ENCODE peak calls at places on chromosomes 12 and 14, in eight cellular contexts. U is left lung, O is foreskin fibroblast, W is IMR-90, T is epithelial cell of esophagus, Y is heart right ventricle, G is fibroblast of lung, K is cardiac fibroblast. A is an unnamed sample.

GRCh38 chr12:10068634-10069033 is 30.2 kb downstream of the CLEC1A start:
- DNase-seq in U (no peak), O (no peak), W (no peak), T (peak), Y (no peak), G (no peak), K (no peak), A (no peak)

GRCh38 chr14:105213396-105213795 is 32.3 kb upstream of the NUDT14 start:
- DNase-seq in U (no peak), O (no peak), W (no peak), T (no peak), Y (no peak), G (no peak), K (no peak), A (no peak)

GRCh38 chr14:71169861-71170260 is 262.6 kb downstream of the PCNX1 start:
- DNase-seq in U (no peak), O (no peak), W (no peak), T (no peak), Y (no peak), G (no peak), K (no peak), A (no peak)

GRCh38 chr14:34211732-34212131 is 250.3 kb downstream of the SPTSSA start:
- DNase-seq in U (no peak), O (peak), W (no peak), T (peak), Y (no peak), G (no peak), K (no peak), A (peak)

GRCh38 chr12:93245543-93245942 is 132.2 kb upstream of the NUDT4 start:
- DNase-seq in U (no peak), O (no peak), W (no peak), T (no peak), Y (no peak), G (no peak), K (no peak), A (no peak)

GRCh38 chr12:129193263-129193871 is 340.1 kb downstream of the GLT1D1 start:
- DNase-seq in U (no peak), O (peak), W (no peak), T (no peak), Y (no peak), G (no peak), K (peak), A (peak)

GRCh38 chr14:44962573-44963528 is 861 bp downstream of the TOGARAM1 start:
- DNase-seq in U (peak), O (peak), W (peak), T (peak), Y (peak), G (peak), K (peak), A (peak)

GRCh38 chr12:47346251-47347019 is 266.7 kb upstream of the AMIGO2 start:
- DNase-seq in U (no peak), O (no peak), W (no peak), T (no peak), Y (no peak), G (no peak), K (no peak), A (no peak)

GRCh38 chr14:100332797-100333196 is 9.7 kb downstream of the SLC25A47 start:
- DNase-seq in U (no peak), O (no peak), W (no peak), T (no peak), Y (no peak), G (no peak), K (no peak), A (no peak)

GRCh38 chr12:42981379-42981778 is 391.8 kb upstream of the PRICKLE1 start:
- DNase-seq in U (no peak), O (peak), W (peak), T (peak), Y (no peak), G (peak), K (peak), A (peak)

GRCh38 chr14:63949696-63950095 is 96.9 kb downstream of the SYNE2 start:
- DNase-seq in U (no peak), O (peak), W (peak), T (peak), Y (no peak), G (peak), K (peak), A (peak)

GRCh38 chr14:63952053-63952932 is 99.5 kb downstream of the SYNE2 start:
- DNase-seq in U (no peak), O (no peak), W (no peak), T (no peak), Y (no peak), G (no peak), K (no peak), A (no peak)

GRCh38 chr14:63952933-63953437 is 100.2 kb downstream of the SYNE2 start:
- DNase-seq in U (no peak), O (peak), W (peak), T (peak), Y (no peak), G (no peak), K (peak), A (peak)

GRCh38 chr14:63951025-63951424 is 98.2 kb downstream of the SYNE2 start:
- DNase-seq in U (no peak), O (no peak), W (no peak), T (no peak), Y (no peak), G (no peak), K (no peak), A (no peak)

GRCh38 chr14:63951429-63951828 is 98.6 kb downstream of the SYNE2 start:
- DNase-seq in U (no peak), O (no peak), W (no peak), T (no peak), Y (no peak), G (no peak), K (no peak), A (no peak)
- H3K4me3 ChIP-seq in U (no peak), O (no peak), W (no peak), T (no peak), Y (no peak), G (no peak), K (no peak), A (no peak)

DNA sequence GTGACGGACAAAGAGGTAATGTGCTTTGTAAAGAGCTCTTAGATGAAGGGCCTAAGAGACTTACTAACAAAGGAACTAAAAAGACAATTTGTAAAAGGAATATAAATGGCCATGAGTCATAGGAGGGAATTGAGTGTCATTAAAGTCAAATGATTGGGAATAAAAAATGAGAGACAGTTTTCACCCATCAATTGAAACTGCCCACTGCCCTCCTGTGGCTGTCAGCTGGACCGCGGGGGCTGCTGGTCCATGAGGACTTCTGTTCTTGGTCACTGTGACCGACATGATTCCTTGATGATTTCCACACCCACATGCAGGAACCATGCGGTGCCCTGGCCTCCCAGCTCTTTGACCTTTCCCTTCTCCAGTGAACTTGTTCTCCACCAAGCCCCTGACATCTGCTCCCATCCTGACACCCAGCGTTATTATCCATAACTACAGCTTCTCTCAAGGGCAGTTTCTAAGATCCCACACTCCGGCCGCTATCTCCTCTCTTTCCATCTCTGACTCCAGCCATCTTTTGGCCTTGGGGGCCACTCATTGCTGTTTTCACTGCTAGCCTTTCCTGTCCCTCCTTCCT is 48.4 kb downstream of the C12orf75 start:
- DNase-seq in U (no peak), O (peak), W (no peak), T (no peak), Y (no peak), G (peak), K (peak), A (peak)
- TF ChIP-seq CTCF in U (no peak), O (no peak), W (peak), T (peak), Y (no peak), G (peak), K (peak), A (peak)

DNA sequence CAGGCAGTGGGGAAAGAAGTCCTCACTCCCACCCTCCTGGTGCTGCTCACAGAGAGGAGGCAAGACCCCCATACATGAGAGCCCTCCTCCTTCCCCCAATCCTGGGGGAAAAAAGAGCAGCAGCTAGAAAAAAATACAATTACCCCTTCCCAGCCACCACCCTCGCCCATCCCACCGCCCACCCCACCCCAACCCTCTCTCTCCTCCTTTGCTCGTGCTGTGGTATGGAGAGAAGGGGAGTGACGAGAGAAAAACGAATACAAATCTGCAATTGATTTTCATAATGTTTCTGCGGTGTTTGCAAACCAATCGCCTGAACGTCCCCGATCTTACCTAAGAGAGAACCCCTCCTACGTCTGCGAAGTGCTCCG is 219 bp upstream of the HOXC11 start:
- DNase-seq in U (no peak), O (no peak), W (no peak), T (no peak), Y (no peak), G (no peak), K (no peak), A (no peak)
- H3K4me3 ChIP-seq in U (no peak), O (peak), W (no peak), T (no peak), Y (no peak), G (no peak), K (no peak), A (peak)

GRCh38 chr12:30882706-30883105 is 43.8 kb upstream of the TSPAN11 start:
- DNase-seq in U (no peak), O (peak), W (no peak), T (no peak), Y (no peak), G (peak), K (no peak), A (peak)

GRCh38 chr12:30878034-30878433 is 48.5 kb upstream of the TSPAN11 start:
- DNase-seq in U (no peak), O (no peak), W (no peak), T (no peak), Y (no peak), G (no peak), K (no peak), A (no peak)

GRCh38 chr12:30877110-30877875 is 49.3 kb upstream of the TSPAN11 start:
- DNase-seq in U (peak), O (no peak), W (no peak), T (peak), Y (no peak), G (no peak), K (no peak), A (no peak)

GRCh38 chr12:30880813-30881212 is 45.7 kb upstream of the TSPAN11 start:
- DNase-seq in U (no peak), O (no peak), W (no peak), T (no peak), Y (no peak), G (no peak), K (no peak), A (no peak)

GRCh38 chr12:30880061-30880460 is 46.5 kb upstream of the TSPAN11 start:
- DNase-seq in U (no peak), O (peak), W (no peak), T (no peak), Y (no peak), G (peak), K (no peak), A (no peak)
- TF ChIP-seq CTCF in U (no peak), O (no peak), W (no peak), T (no peak), Y (no peak), G (no peak), K (no peak), A (no peak)

DNA sequence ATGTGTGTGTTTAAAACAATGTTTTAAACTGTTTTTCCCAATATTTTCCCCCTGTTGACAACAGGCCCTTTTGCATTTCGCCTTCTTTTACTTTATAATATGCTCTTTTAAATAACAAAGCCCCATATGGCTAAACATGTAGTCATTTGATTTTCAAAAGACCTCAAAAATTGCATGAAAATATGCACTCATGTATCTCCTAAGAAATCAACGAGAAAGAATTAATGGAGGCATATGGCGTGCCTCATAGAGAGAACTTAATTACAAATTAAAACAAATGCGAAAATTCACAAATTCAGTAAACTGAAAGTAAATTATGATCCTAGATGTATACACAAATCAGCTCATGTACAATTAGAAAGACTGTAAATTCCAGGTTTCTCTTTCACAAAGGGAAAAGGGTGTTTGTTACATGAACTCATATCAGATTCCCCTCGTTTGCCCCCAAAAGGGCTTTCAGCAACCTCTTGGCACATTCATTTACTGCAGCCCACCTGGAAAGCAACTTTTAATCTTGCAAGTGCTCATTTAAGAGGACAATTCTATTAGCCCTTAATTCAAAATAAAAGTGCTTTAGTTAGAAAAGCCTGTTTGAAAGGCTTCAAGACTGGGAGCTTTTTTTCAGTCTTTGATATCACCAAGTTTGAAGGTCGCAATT is 202.7 kb upstream of the FOXN3 start:
- DNase-seq in U (no peak), O (no peak), W (no peak), T (no peak), Y (no peak), G (no peak), K (no peak), A (no peak)
- H3K4me3 ChIP-seq in U (peak), O (peak), W (peak), T (peak), Y (peak), G (peak), K (no peak), A (peak)

GRCh38 chr12:2639020-2639298 is 155.8 kb upstream of the FKBP4 start:
- DNase-seq in U (no peak), O (no peak), W (no peak), T (no peak), Y (no peak), G (no peak), K (no peak), A (no peak)

GRCh38 chr12:2641209-2641608 is 153.6 kb upstream of the FKBP4 start:
- DNase-seq in U (no peak), O (peak), W (peak), T (no peak), Y (peak), G (peak), K (peak), A (peak)

GRCh38 chr12:2641761-2642160 is 153.0 kb upstream of the FKBP4 start:
- DNase-seq in U (no peak), O (no peak), W (no peak), T (no peak), Y (no peak), G (no peak), K (no peak), A (no peak)

GRCh38 chr12:2640709-2641108 is 154.1 kb upstream of the FKBP4 start:
- DNase-seq in U (peak), O (peak), W (peak), T (peak), Y (peak), G (peak), K (peak), A (peak)

GRCh38 chr12:2640281-2640680 is 154.5 kb upstream of the FKBP4 start:
- DNase-seq in U (no peak), O (no peak), W (no peak), T (no peak), Y (no peak), G (no peak), K (no peak), A (peak)
- TF ChIP-seq CTCF in U (no peak), O (no peak), W (peak), T (peak), Y (no peak), G (peak), K (peak), A (peak)

GRCh38 chr12:1719139-1719538 is 28.3 kb downstream of the ADIPOR2 start:
- DNase-seq in U (no peak), O (no peak), W (no peak), T (no peak), Y (no peak), G (peak), K (no peak), A (peak)
- H3K4me3 ChIP-seq in U (no peak), O (no peak), W (no peak), T (no peak), Y (no peak), G (no peak), K (no peak), A (no peak)

A was measured in fibroblast of mammary gland.